ENCODE peak calls at places on chromosome 15, in four cellular contexts. Z is activated CD4-positive, alpha-beta T cell treated with anti-CD3 and anti-CD28 coated beads for 1 hour; R is fibroblast of mammary gland; U is choroid plexus epithelial cell. N is an unnamed sample.

GRCh38 chr15:38085931-38086562 is 151.6 kb downstream of the TMCO5A start:
- DNase-seq in U (peak), Z (no peak), R (peak), N (peak)

GRCh38 chr15:97708252-97708651 is 252.3 kb upstream of the ARRDC4 start:
- DNase-seq in Z (no peak), R (no peak), U (no peak), N (no peak)

GRCh38 chr15:60838206-60838605 is 359.3 kb upstream of the ICE2 start:
- DNase-seq in U (no peak), Z (no peak), R (no peak), N (no peak)

GRCh38 chr15:73683624-73684536 is at the start of gene CD276:
- DNase-seq in U (peak), R (peak), Z (no peak), N (peak)

GRCh38 chr15:71224024-71224423 is 108.8 kb downstream of the THSD4 start:
- DNase-seq in R (no peak), Z (no peak), U (no peak), N (no peak)

GRCh38 chr15:48470096-48470495 is 138.9 kb downstream of the DUT start:
- DNase-seq in U (peak), R (no peak), Z (no peak), N (peak)

GRCh38 chr15:48679952-48680351 is 34.4 kb upstream of the FBN1 start:
- DNase-seq in U (no peak), R (peak), Z (no peak), N (no peak)

GRCh38 chr15:47717036-47717611 is at the start of gene SEMA6D:
- DNase-seq in R (peak), U (peak), Z (no peak), N (peak)

GRCh38 chr15:70062321-70062956 is 35.3 kb downstream of the TLE3 start:
- DNase-seq in U (peak), Z (no peak), R (peak), N (peak)

GRCh38 chr15:83869329-83869728 is 215.4 kb downstream of the ADAMTSL3 start:
- DNase-seq in U (no peak), R (no peak), Z (no peak), N (peak)

GRCh38 chr15:71237456-71238188 is 122.4 kb downstream of the THSD4 start:
- DNase-seq in R (peak), U (peak), Z (no peak), N (peak)

GRCh38 chr15:101063212-101063611 is 144.1 kb downstream of the LRRK1 start:
- DNase-seq in Z (no peak), R (no peak), U (no peak), N (no peak)